ENCODE peak calls at places on chromosome 1, in seven cellular contexts. W, V, M, R, S, K and D are unnamed samples.

GRCh38 chr1:178371999-178372398 is 124.8 kb downstream of the CLEC20A start:
- DNase-seq in R (no peak), V (no peak), M (no peak), W (peak; percentile 32), K (no peak), S (no peak), D (no peak)

GRCh38 chr1:233603366-233603927 is 10.5 kb upstream of the KCNK1 start:
- DNase-seq in S (no peak), R (no peak), W (no peak), V (no peak), K (no peak), M (no peak), D (no peak)

GRCh38 chr1:110239491-110240430 is 29.6 kb downstream of the KCNC4 start:
- DNase-seq in K (no peak), R (no peak), W (no peak), M (no peak), V (no peak), S (no peak), D (no peak)

GRCh38 chr1:173802961-173803360 is 21.5 kb upstream of the DARS2 start:
- DNase-seq in M (no peak), S (no peak), W (no peak), R (no peak), V (no peak), K (no peak), D (no peak)

GRCh38 chr1:233587958-233588799 is 25.7 kb upstream of the KCNK1 start:
- DNase-seq in S (peak; percentile 34), M (no peak), R (no peak), W (peak; percentile 80), K (no peak), V (no peak), D (no peak)

GRCh38 chr1:55685560-55685959 is 470.4 kb upstream of the USP24 start:
- DNase-seq in S (no peak), W (no peak), R (no peak), M (no peak), K (no peak), V (no peak), D (no peak)

GRCh38 chr1:36342426-36343185 is 19.2 kb upstream of the EVA1B start:
- DNase-seq in S (no peak), K (no peak), W (peak; percentile 44), V (peak; percentile 17), R (peak; percentile 41), M (no peak), D (peak; percentile 97)

GRCh38 chr1:174058639-174059038 is 36.5 kb upstream of the RC3H1 start:
- DNase-seq in V (no peak), R (no peak), M (no peak), K (no peak), W (no peak), S (no peak), D (no peak)